ENCODE peak calls at places on chromosomes 7 and 10, in seven cellular contexts. One of them, this sample, is unnamed.

GRCh38 chr10:79246209-79246581 is 101.1 kb upstream of the PPIF start:
- DNase-seq in endothelial cell: no peak
- DNase-seq in AG08396: no peak
- DNase-seq in HFFc6: no peak
- DNase-seq in astrocyte of the spinal cord: no peak
- DNase-seq in AG10803: peak; percentile 57
- DNase-seq in activated CD4-positive, alpha-beta memory T cell treated with anti-CD3 and anti-CD28 coated beads for 36 hours: no peak
- DNase-seq in this sample: no peak

GRCh38 chr7:17140421-17140820 is 158.0 kb upstream of the AHR start:
- DNase-seq in endothelial cell: no peak
- DNase-seq in AG08396: no peak
- DNase-seq in HFFc6: no peak
- DNase-seq in astrocyte of the spinal cord: no peak
- DNase-seq in AG10803: no peak
- DNase-seq in activated CD4-positive, alpha-beta memory T cell treated with anti-CD3 and anti-CD28 coated beads for 36 hours: no peak
- DNase-seq in this sample: no peak

GRCh38 chr10:17026686-17027485 is 102.7 kb downstream of the CUBN start:
- DNase-seq in endothelial cell: no peak
- DNase-seq in AG08396: no peak
- DNase-seq in HFFc6: peak; percentile 35
- DNase-seq in astrocyte of the spinal cord: peak; percentile 46
- DNase-seq in AG10803: peak; percentile 58
- DNase-seq in activated CD4-positive, alpha-beta memory T cell treated with anti-CD3 and anti-CD28 coated beads for 36 hours: peak; percentile 86
- DNase-seq in this sample: no peak

GRCh38 chr7:44711528-44711927 is 37.1 kb upstream of the ZMIZ2 start:
- DNase-seq in endothelial cell: no peak
- DNase-seq in AG08396: no peak
- DNase-seq in HFFc6: no peak
- DNase-seq in astrocyte of the spinal cord: no peak
- DNase-seq in AG10803: no peak
- DNase-seq in activated CD4-positive, alpha-beta memory T cell treated with anti-CD3 and anti-CD28 coated beads for 36 hours: no peak
- DNase-seq in this sample: no peak

GRCh38 chr10:63346015-63346441 is 119.7 kb downstream of the JMJD1C start:
- DNase-seq in endothelial cell: no peak
- DNase-seq in AG08396: no peak
- DNase-seq in HFFc6: peak; percentile 29
- DNase-seq in astrocyte of the spinal cord: peak; percentile 24
- DNase-seq in AG10803: peak; percentile 31
- DNase-seq in activated CD4-positive, alpha-beta memory T cell treated with anti-CD3 and anti-CD28 coated beads for 36 hours: no peak
- DNase-seq in this sample: no peak

GRCh38 chr7:158695726-158696452 is 8.7 kb downstream of the NCAPG2 start:
- DNase-seq in endothelial cell: peak; percentile 37
- DNase-seq in AG08396: peak; percentile 68
- DNase-seq in HFFc6: peak; percentile 56
- DNase-seq in astrocyte of the spinal cord: peak; percentile 80
- DNase-seq in AG10803: peak; percentile 87
- DNase-seq in activated CD4-positive, alpha-beta memory T cell treated with anti-CD3 and anti-CD28 coated beads for 36 hours: peak; percentile 25
- DNase-seq in this sample: peak; percentile 19

GRCh38 chr7:2433713-2434550 is 30.5 kb downstream of the CHST12 start:
- DNase-seq in endothelial cell: no peak
- DNase-seq in AG08396: no peak
- DNase-seq in HFFc6: no peak
- DNase-seq in astrocyte of the spinal cord: no peak
- DNase-seq in AG10803: no peak
- DNase-seq in activated CD4-positive, alpha-beta memory T cell treated with anti-CD3 and anti-CD28 coated beads for 36 hours: no peak
- DNase-seq in this sample: no peak

GRCh38 chr7:99559276-99559915 is 954 bp downstream of the ZNF655 start:
- DNase-seq in endothelial cell: no peak
- DNase-seq in AG08396: no peak
- DNase-seq in HFFc6: no peak
- DNase-seq in astrocyte of the spinal cord: peak; percentile 42
- DNase-seq in AG10803: peak; percentile 36
- DNase-seq in activated CD4-positive, alpha-beta memory T cell treated with anti-CD3 and anti-CD28 coated beads for 36 hours: no peak
- DNase-seq in this sample: no peak

GRCh38 chr7:131068604-131069021 is 259.1 kb upstream of the MKLN1 start:
- DNase-seq in endothelial cell: no peak
- DNase-seq in AG08396: peak; percentile 43
- DNase-seq in HFFc6: peak; percentile 39
- DNase-seq in astrocyte of the spinal cord: peak; percentile 43
- DNase-seq in AG10803: peak; percentile 40
- DNase-seq in activated CD4-positive, alpha-beta memory T cell treated with anti-CD3 and anti-CD28 coated beads for 36 hours: no peak
- DNase-seq in this sample: no peak

GRCh38 chr10:4141471-4141870 is 356.5 kb upstream of the KLF6 start:
- DNase-seq in endothelial cell: no peak
- DNase-seq in AG08396: peak; percentile 24
- DNase-seq in HFFc6: no peak
- DNase-seq in astrocyte of the spinal cord: peak; percentile 28
- DNase-seq in AG10803: peak; percentile 6
- DNase-seq in activated CD4-positive, alpha-beta memory T cell treated with anti-CD3 and anti-CD28 coated beads for 36 hours: no peak
- DNase-seq in this sample: peak; percentile 28

GRCh38 chr7:122305475-122306319 is 1.1 kb upstream of the FEZF1 start:
- DNase-seq in endothelial cell: peak; percentile 34
- DNase-seq in AG08396: no peak
- DNase-seq in HFFc6: no peak
- DNase-seq in astrocyte of the spinal cord: peak; percentile 33
- DNase-seq in AG10803: no peak
- DNase-seq in activated CD4-positive, alpha-beta memory T cell treated with anti-CD3 and anti-CD28 coated beads for 36 hours: no peak
- DNase-seq in this sample: peak; percentile 25

GRCh38 chr10:35336084-35336831 is at the start of gene CCNY:
- DNase-seq in endothelial cell: peak; percentile 74
- DNase-seq in AG08396: peak; percentile 90
- DNase-seq in HFFc6: peak; percentile 21
- DNase-seq in astrocyte of the spinal cord: peak; percentile 72
- DNase-seq in AG10803: peak; percentile 59
- DNase-seq in activated CD4-positive, alpha-beta memory T cell treated with anti-CD3 and anti-CD28 coated beads for 36 hours: peak; percentile 85
- DNase-seq in this sample: peak; percentile 91

GRCh38 chr10:121131426-121132277 is 280.5 kb downstream of the WDR11 start:
- DNase-seq in endothelial cell: no peak
- DNase-seq in AG08396: no peak
- DNase-seq in HFFc6: no peak
- DNase-seq in astrocyte of the spinal cord: no peak
- DNase-seq in AG10803: no peak
- DNase-seq in activated CD4-positive, alpha-beta memory T cell treated with anti-CD3 and anti-CD28 coated beads for 36 hours: no peak
- DNase-seq in this sample: no peak

GRCh38 chr10:101778781-101779543 is 3.0 kb upstream of the FGF8 start:
- DNase-seq in endothelial cell: peak; percentile 62
- DNase-seq in AG08396: peak; percentile 27
- DNase-seq in HFFc6: no peak
- DNase-seq in astrocyte of the spinal cord: peak; percentile 39
- DNase-seq in AG10803: peak; percentile 6
- DNase-seq in activated CD4-positive, alpha-beta memory T cell treated with anti-CD3 and anti-CD28 coated beads for 36 hours: peak; percentile 48
- DNase-seq in this sample: peak; percentile 81

GRCh38 chr10:59287587-59287986 is 74.8 kb downstream of the FAM13C start:
- DNase-seq in endothelial cell: no peak
- DNase-seq in AG08396: no peak
- DNase-seq in HFFc6: no peak
- DNase-seq in astrocyte of the spinal cord: no peak
- DNase-seq in AG10803: no peak
- DNase-seq in activated CD4-positive, alpha-beta memory T cell treated with anti-CD3 and anti-CD28 coated beads for 36 hours: no peak
- DNase-seq in this sample: no peak

GRCh38 chr7:42107484-42107883 is 129.5 kb downstream of the GLI3 start:
- DNase-seq in endothelial cell: no peak
- DNase-seq in AG08396: peak; percentile 48
- DNase-seq in HFFc6: no peak
- DNase-seq in astrocyte of the spinal cord: no peak
- DNase-seq in AG10803: peak; percentile 84
- DNase-seq in activated CD4-positive, alpha-beta memory T cell treated with anti-CD3 and anti-CD28 coated beads for 36 hours: no peak
- DNase-seq in this sample: peak; percentile 82

GRCh38 chr7:112449353-112449752 is 907 bp upstream of the IFRD1 start:
- DNase-seq in endothelial cell: no peak
- DNase-seq in AG08396: no peak
- DNase-seq in HFFc6: peak; percentile 48
- DNase-seq in astrocyte of the spinal cord: peak; percentile 41
- DNase-seq in AG10803: no peak
- DNase-seq in activated CD4-positive, alpha-beta memory T cell treated with anti-CD3 and anti-CD28 coated beads for 36 hours: peak; percentile 71
- DNase-seq in this sample: no peak

GRCh38 chr7:698515-699259 is 27.8 kb upstream of the DNAAF5 start:
- DNase-seq in endothelial cell: no peak
- DNase-seq in AG08396: no peak
- DNase-seq in HFFc6: no peak
- DNase-seq in astrocyte of the spinal cord: no peak
- DNase-seq in AG10803: no peak
- DNase-seq in activated CD4-positive, alpha-beta memory T cell treated with anti-CD3 and anti-CD28 coated beads for 36 hours: no peak
- DNase-seq in this sample: no peak

GRCh38 chr7:116528008-116528789 is 3.4 kb downstream of the CAV1 start:
- DNase-seq in endothelial cell: no peak
- DNase-seq in AG08396: peak; percentile 82
- DNase-seq in HFFc6: peak; percentile 93
- DNase-seq in astrocyte of the spinal cord: peak; percentile 95
- DNase-seq in AG10803: peak; percentile 96
- DNase-seq in activated CD4-positive, alpha-beta memory T cell treated with anti-CD3 and anti-CD28 coated beads for 36 hours: no peak
- DNase-seq in this sample: no peak

GRCh38 chr10:47240173-47240572 is 59.8 kb upstream of the GDF10 start:
- DNase-seq in endothelial cell: no peak
- DNase-seq in AG08396: no peak
- DNase-seq in HFFc6: no peak
- DNase-seq in astrocyte of the spinal cord: no peak
- DNase-seq in AG10803: no peak
- DNase-seq in activated CD4-positive, alpha-beta memory T cell treated with anti-CD3 and anti-CD28 coated beads for 36 hours: no peak
- DNase-seq in this sample: no peak

GRCh38 chr7:42095791-42096190 is 141.2 kb downstream of the GLI3 start:
- DNase-seq in endothelial cell: no peak
- DNase-seq in AG08396: no peak
- DNase-seq in HFFc6: no peak
- DNase-seq in astrocyte of the spinal cord: no peak
- DNase-seq in AG10803: no peak
- DNase-seq in activated CD4-positive, alpha-beta memory T cell treated with anti-CD3 and anti-CD28 coated beads for 36 hours: no peak
- DNase-seq in this sample: no peak

GRCh38 chr10:80729896-80730295 is 192.2 kb downstream of the SH2D4B start:
- DNase-seq in endothelial cell: no peak
- DNase-seq in AG08396: no peak
- DNase-seq in HFFc6: no peak
- DNase-seq in astrocyte of the spinal cord: no peak
- DNase-seq in AG10803: no peak
- DNase-seq in activated CD4-positive, alpha-beta memory T cell treated with anti-CD3 and anti-CD28 coated beads for 36 hours: no peak
- DNase-seq in this sample: no peak

GRCh38 chr7:83413831-83414230 is 235.1 kb downstream of the SEMA3E start:
- DNase-seq in endothelial cell: no peak
- DNase-seq in AG08396: no peak
- DNase-seq in HFFc6: no peak
- DNase-seq in astrocyte of the spinal cord: peak; percentile 12
- DNase-seq in AG10803: no peak
- DNase-seq in activated CD4-positive, alpha-beta memory T cell treated with anti-CD3 and anti-CD28 coated beads for 36 hours: no peak
- DNase-seq in this sample: no peak

GRCh38 chr7:132393789-132394261 is 182.4 kb downstream of the PLXNA4 start:
- DNase-seq in endothelial cell: no peak
- DNase-seq in AG08396: no peak
- DNase-seq in HFFc6: no peak
- DNase-seq in astrocyte of the spinal cord: peak; percentile 36
- DNase-seq in AG10803: peak; percentile 90
- DNase-seq in activated CD4-positive, alpha-beta memory T cell treated with anti-CD3 and anti-CD28 coated beads for 36 hours: no peak
- DNase-seq in this sample: no peak

GRCh38 chr7:149811221-149811620 is 27.0 kb upstream of the ZNF862 start:
- DNase-seq in endothelial cell: no peak
- DNase-seq in AG08396: no peak
- DNase-seq in HFFc6: peak; percentile 4
- DNase-seq in astrocyte of the spinal cord: no peak
- DNase-seq in AG10803: peak; percentile 6
- DNase-seq in activated CD4-positive, alpha-beta memory T cell treated with anti-CD3 and anti-CD28 coated beads for 36 hours: no peak
- DNase-seq in this sample: no peak

GRCh38 chr10:15469066-15469465 is 98.0 kb upstream of the FAM171A1 start:
- DNase-seq in endothelial cell: no peak
- DNase-seq in AG08396: no peak
- DNase-seq in HFFc6: no peak
- DNase-seq in astrocyte of the spinal cord: peak; percentile 55
- DNase-seq in AG10803: peak; percentile 45
- DNase-seq in activated CD4-positive, alpha-beta memory T cell treated with anti-CD3 and anti-CD28 coated beads for 36 hours: no peak
- DNase-seq in this sample: no peak